ENCODE peak calls at places on chromosomes 5 and 9, in eight cellular contexts. U, H, N, V, A, Y, I and R are unnamed samples.

GRCh38 chr9:131112374-131113159 is 12.8 kb upstream of the NUP214 start:
- DNase-seq in U (no peak), H (no peak), N (no peak), V (peak), A (no peak), Y (no peak), I (no peak), R (no peak)

GRCh38 chr5:11596657-11597071 is 307.6 kb downstream of the CTNND2 start:
- DNase-seq in U (no peak), H (no peak), N (no peak), V (no peak), A (no peak), Y (peak), I (no peak), R (no peak)

GRCh38 chr5:31197183-31197582 is 3.7 kb downstream of the CDH6 start:
- DNase-seq in U (peak), H (peak), N (no peak), V (no peak), A (no peak), Y (peak), I (no peak), R (no peak)

GRCh38 chr9:121261107-121261460 is 6.9 kb upstream of the GSN start:
- DNase-seq in U (no peak), H (no peak), N (peak), V (no peak), A (no peak), Y (peak), I (peak), R (peak)

GRCh38 chr9:105296445-105296844 is 52.0 kb downstream of the SLC44A1 start:
- DNase-seq in U (no peak), H (no peak), N (no peak), V (no peak), A (no peak), Y (no peak), I (no peak), R (no peak)

GRCh38 chr5:142543951-142544753 is 141.7 kb downstream of the FGF1 start:
- DNase-seq in U (peak), H (no peak), N (no peak), V (no peak), A (no peak), Y (peak), I (no peak), R (no peak)

GRCh38 chr5:4275232-4275631 is 679.6 kb downstream of the IRX1 start:
- DNase-seq in U (no peak), H (no peak), N (no peak), V (no peak), A (no peak), Y (no peak), I (no peak), R (no peak)

GRCh38 chr9:78521680-78522079 is 224.8 kb downstream of the PSAT1 start:
- DNase-seq in U (no peak), H (no peak), N (no peak), V (no peak), A (no peak), Y (no peak), I (no peak), R (no peak)

GRCh38 chr9:131773911-131774379 is 34.1 kb upstream of the RAPGEF1 start:
- DNase-seq in U (peak), H (peak), N (peak), V (peak), A (peak), Y (peak), I (no peak), R (peak)

GRCh38 chr9:113509463-113509862 is 45.9 kb downstream of the RGS3 start:
- DNase-seq in U (peak), H (no peak), N (peak), V (no peak), A (no peak), Y (peak), I (no peak), R (no peak)

GRCh38 chr9:113507256-113507655 is 43.7 kb downstream of the RGS3 start:
- DNase-seq in U (no peak), H (no peak), N (no peak), V (no peak), A (no peak), Y (no peak), I (no peak), R (no peak)

GRCh38 chr9:113505963-113506624 is 42.6 kb downstream of the RGS3 start:
- DNase-seq in U (no peak), H (no peak), N (no peak), V (no peak), A (no peak), Y (no peak), I (no peak), R (peak)

GRCh38 chr9:113511047-113511521 is 47.6 kb downstream of the RGS3 start:
- DNase-seq in U (no peak), H (no peak), N (no peak), V (no peak), A (no peak), Y (no peak), I (peak), R (no peak)

DNA sequence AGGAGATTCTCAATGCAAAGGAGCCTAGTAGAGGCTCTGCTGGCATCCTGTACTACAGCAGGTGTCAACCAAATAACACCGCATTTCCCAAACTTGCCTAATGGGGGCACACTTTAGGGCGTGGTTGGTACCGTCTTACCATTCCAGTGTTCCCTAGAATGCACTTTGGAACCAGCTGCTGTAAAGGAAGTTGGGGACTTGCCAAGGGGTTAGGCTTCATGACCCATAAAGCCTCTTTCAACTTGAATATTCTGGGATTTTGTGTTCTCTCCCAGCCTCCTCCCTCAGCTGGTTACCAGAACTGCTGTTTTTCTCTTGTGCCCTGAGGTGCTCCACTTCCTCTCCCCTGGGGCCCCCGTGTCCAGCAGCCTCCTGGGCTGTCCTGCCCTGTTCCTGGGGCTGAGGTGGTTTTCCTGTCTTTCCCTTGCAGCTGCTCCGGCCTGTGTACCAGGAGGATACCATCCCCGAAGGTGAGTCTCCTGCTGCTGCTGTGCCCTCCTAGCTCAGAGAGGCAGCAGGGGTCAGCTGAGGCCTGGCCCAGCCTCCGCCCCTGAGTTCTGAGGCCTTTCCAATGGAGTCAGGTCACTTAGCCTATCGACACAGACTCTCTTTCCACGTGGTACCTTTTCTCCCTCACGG is 44.7 kb downstream of the RGS3 start:
- DNase-seq in U (no peak), H (peak), N (no peak), V (no peak), A (peak), Y (no peak), I (no peak), R (no peak)
- H3K9ac ChIP-seq in U (no peak), H (no peak), N (no peak), V (no peak), A (no peak), Y (no peak), I (no peak), R (no peak)

GRCh38 chr9:127277770-127278169 is 13.2 kb downstream of the GARNL3 start:
- DNase-seq in U (no peak), H (no peak), N (no peak), V (no peak), A (no peak), Y (no peak), I (no peak), R (no peak)

GRCh38 chr9:127278372-127278771 is 13.8 kb downstream of the GARNL3 start:
- DNase-seq in U (no peak), H (peak), N (no peak), V (peak), A (no peak), Y (no peak), I (no peak), R (no peak)

GRCh38 chr9:127279717-127280285 is 15.2 kb downstream of the GARNL3 start:
- DNase-seq in U (no peak), H (no peak), N (no peak), V (no peak), A (no peak), Y (no peak), I (no peak), R (no peak)

GRCh38 chr9:127273350-127273749 is 8.8 kb downstream of the GARNL3 start:
- DNase-seq in U (no peak), H (no peak), N (no peak), V (no peak), A (no peak), Y (no peak), I (no peak), R (no peak)

GRCh38 chr9:127277099-127277498 is 12.5 kb downstream of the GARNL3 start:
- DNase-seq in U (no peak), H (no peak), N (peak), V (no peak), A (no peak), Y (no peak), I (no peak), R (no peak)
- H2AFZ ChIP-seq in U (no peak), H (no peak), N (no peak), V (no peak), A (no peak), Y (no peak), I (no peak), R (no peak)

DNA sequence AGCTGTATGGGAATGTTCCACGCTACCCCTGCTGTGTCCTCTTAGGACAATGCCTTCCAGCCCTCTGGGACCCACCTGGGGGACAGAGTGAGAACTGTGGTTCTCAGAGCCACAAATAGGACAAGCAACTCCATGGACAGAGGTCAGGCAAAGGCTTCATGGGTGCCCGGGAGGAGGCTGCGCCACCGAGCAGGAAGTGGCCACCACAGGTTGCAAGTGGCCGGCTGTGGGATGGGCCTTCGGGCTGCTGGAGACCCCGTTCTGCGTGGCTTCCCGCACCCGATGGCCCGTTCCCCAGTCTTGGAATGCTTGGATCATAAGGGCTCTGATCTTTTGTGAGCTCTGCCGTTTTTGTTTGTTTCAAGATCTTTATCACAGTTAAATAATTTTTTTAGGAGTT is 118.8 kb downstream of the BOD1 start:
- DNase-seq in U (no peak), H (no peak), N (no peak), V (no peak), A (peak), Y (no peak), I (no peak), R (no peak)
- TF ChIP-seq CTCF in U (no peak), H (no peak), N (no peak), V (no peak), A (no peak), Y (no peak), I (no peak), R (no peak)

GRCh38 chr9:135299651-135300345 is 179.8 kb upstream of the PPP1R26 start:
- DNase-seq in U (no peak), H (no peak), N (no peak), V (no peak), A (no peak), Y (no peak), I (peak), R (no peak)
- H3K9ac ChIP-seq in U (no peak), H (no peak), N (no peak), V (no peak), A (no peak), Y (no peak), I (no peak), R (no peak)

DNA sequence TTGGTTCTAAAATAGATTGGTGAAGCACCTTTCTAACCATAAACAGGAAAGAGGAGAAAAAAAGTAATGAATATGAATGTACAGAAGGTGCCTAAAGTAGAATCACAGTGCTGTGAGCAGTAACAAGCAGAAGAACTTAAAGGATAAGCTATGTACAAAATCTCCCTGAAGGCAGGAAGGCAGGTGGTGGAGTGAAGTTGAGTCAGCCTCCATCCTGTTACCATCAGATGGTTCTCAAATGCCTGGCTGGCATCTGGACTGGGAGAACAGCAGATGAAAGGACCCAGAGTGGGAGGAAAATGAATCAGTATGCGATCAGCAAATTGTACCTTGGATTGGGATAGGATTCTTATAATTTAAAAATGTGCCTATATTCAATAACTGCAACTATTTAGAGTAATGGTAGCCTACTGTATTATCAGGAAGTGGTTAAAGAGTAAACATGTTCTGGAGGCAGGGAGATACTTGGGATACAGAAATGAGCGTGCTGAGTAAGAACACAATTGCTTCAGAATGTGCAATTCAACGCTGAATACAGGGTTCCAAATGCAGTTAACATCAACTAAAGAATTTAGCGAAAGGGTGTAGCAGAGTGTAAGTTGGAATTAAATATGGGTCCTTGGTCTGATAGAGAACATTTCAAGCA is 21.1 kb upstream of the FER start:
- DNase-seq in U (no peak), H (peak), N (no peak), V (peak), A (peak), Y (no peak), I (no peak), R (no peak)
- H2AFZ ChIP-seq in U (no peak), H (no peak), N (no peak), V (peak), A (peak), Y (peak), I (no peak), R (no peak)